ENCODE peak calls at places on chromosomes 2 and 18, in five cellular contexts. C is OCI-LY7; G is CD8-positive, alpha-beta memory T cell; P is cardiac fibroblast; R is heart right ventricle. M is an unnamed sample.
A peak's percentile ranks its signal among the peaks of the same experiment; 100 is the strongest.

GRCh38 chr18:36688020-36688965 is 140.5 kb downstream of the TPGS2 start:
- DNase-seq in C (peak; percentile 43), G (no peak), P (peak; percentile 79), R (peak; percentile 27), M (no peak)

GRCh38 chr2:225737556-225737955 is 338.0 kb downstream of the NYAP2 start:
- DNase-seq in C (no peak), G (no peak), P (peak; percentile 34), R (no peak), M (no peak)

GRCh38 chr2:647003-647560 is 30.1 kb downstream of the TMEM18 start:
- DNase-seq in C (no peak), G (no peak), P (no peak), R (no peak), M (no peak)

GRCh38 chr2:60516383-60516811 is 37.1 kb downstream of the BCL11A start:
- DNase-seq in C (no peak), G (no peak), P (peak; percentile 75), R (no peak), M (no peak)

GRCh38 chr2:120176526-120176925 is 46.7 kb downstream of the TMEM185B start:
- DNase-seq in C (no peak), G (no peak), P (no peak), R (no peak), M (no peak)

GRCh38 chr18:25832008-25832604 is 258.3 kb downstream of the SS18 start:
- DNase-seq in C (peak; percentile 55), G (no peak), P (peak; percentile 54), R (peak; percentile 59), M (no peak)

GRCh38 chr2:152646775-152647174 is 70.5 kb downstream of the PRPF40A start:
- DNase-seq in C (no peak), G (no peak), P (peak; percentile 90), R (no peak), M (peak; percentile 66)

GRCh38 chr18:35515460-35516130 is 17.8 kb upstream of the INO80C start:
- DNase-seq in C (no peak), G (no peak), P (no peak), R (no peak), M (no peak)

GRCh38 chr2:191995285-191995684 is 148.4 kb upstream of the CAVIN2 start:
- DNase-seq in C (no peak), G (no peak), P (no peak), R (no peak), M (no peak)

GRCh38 chr2:191985740-191986139 is 138.9 kb upstream of the CAVIN2 start:
- DNase-seq in C (no peak), G (no peak), P (no peak), R (no peak), M (no peak)

GRCh38 chr2:191991442-191991841 is 144.6 kb upstream of the CAVIN2 start:
- DNase-seq in C (no peak), G (no peak), P (no peak), R (no peak), M (no peak)
- H3K4me3 ChIP-seq in C (no peak overlapping the region), G (no peak overlapping the region), P (no peak overlapping the region), R (no peak overlapping the region), M (no peak overlapping the region)

GRCh38 chr2:233075141-233075965 is 15.2 kb downstream of the INPP5D start:
- DNase-seq in C (no peak), G (no peak), P (no peak), R (no peak), M (no peak)
- H3K4me3 ChIP-seq in C (peak overlapping the region; percentile 56), G (peak overlapping the region; percentile 31), P (no peak overlapping the region), R (no peak overlapping the region), M (no peak overlapping the region)

GRCh38 chr2:235803028-235803427 is 309.2 kb downstream of the AGAP1 start:
- DNase-seq in C (no peak), G (no peak), P (peak; percentile 31), R (no peak), M (no peak)
- H3K4me3 ChIP-seq in C (no peak overlapping the region), G (no peak overlapping the region), P (no peak overlapping the region), R (no peak overlapping the region), M (no peak overlapping the region)

GRCh38 chr2:104033399-104033798 is 820.5 kb upstream of the POU3F3 start:
- DNase-seq in C (peak; percentile 35), G (no peak), P (peak; percentile 2), R (no peak), M (no peak)
- H3K4me3 ChIP-seq in C (no peak overlapping the region), G (no peak overlapping the region), P (no peak overlapping the region), R (no peak overlapping the region), M (no peak overlapping the region)

GRCh38 chr2:240437181-240437860 is 1.9 kb downstream of the GPC1 start:
- DNase-seq in C (no peak), G (no peak), P (no peak), R (no peak), M (no peak)
- H3K4me3 ChIP-seq in C (no peak overlapping the region), G (no peak overlapping the region), P (peak overlapping the region; percentile 67), R (peak overlapping the region; percentile 72), M (peak overlapping the region; percentile 1)

GRCh38 chr2:176854878-176855277 is 357.7 kb upstream of the HNRNPA3 start:
- DNase-seq in C (no peak), G (no peak), P (no peak), R (no peak), M (no peak)

GRCh38 chr2:176852667-176853066 is 359.9 kb upstream of the HNRNPA3 start:
- DNase-seq in C (no peak), G (peak; percentile 72), P (no peak), R (no peak), M (no peak)

GRCh38 chr2:176854062-176854461 is 358.5 kb upstream of the HNRNPA3 start:
- DNase-seq in C (no peak), G (no peak), P (no peak), R (no peak), M (no peak)

GRCh38 chr2:176856645-176857044 is 355.9 kb upstream of the HNRNPA3 start:
- DNase-seq in C (no peak), G (no peak), P (no peak), R (no peak), M (no peak)
- H3K4me3 ChIP-seq in C (no peak overlapping the region), G (no peak overlapping the region), P (no peak overlapping the region), R (no peak overlapping the region), M (no peak overlapping the region)

DNA sequence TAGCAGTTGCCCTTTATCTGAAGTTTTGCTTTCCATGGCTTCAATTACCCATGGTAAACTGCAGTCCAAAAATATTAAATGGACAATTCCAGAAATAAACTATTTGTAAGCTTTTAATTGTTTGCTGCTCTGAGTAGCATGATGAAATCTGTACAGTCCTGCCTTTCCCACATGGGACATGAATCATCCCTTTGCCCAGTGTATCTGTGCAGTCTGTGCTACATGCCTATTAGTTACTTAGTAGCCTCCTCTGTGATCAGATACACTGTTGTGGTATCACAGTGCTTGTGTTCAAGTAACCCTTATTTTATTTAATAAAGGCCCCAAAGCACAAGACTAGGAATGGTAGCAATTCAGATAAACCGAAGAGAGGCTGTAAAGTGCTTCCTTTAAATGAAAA is 810.6 kb upstream of the PIK3C3 start:
- DNase-seq in C (no peak), G (no peak), P (peak; percentile 86), R (no peak), M (peak; percentile 38)
- H3K4me3 ChIP-seq in C (no peak overlapping the region), G (no peak overlapping the region), P (no peak overlapping the region), R (no peak overlapping the region), M (no peak overlapping the region)

M was measured in kidney epithelial cell.